ENCODE peak calls at places on chromosomes 16 and 17, in seven cellular contexts. One of them, this sample, is unnamed.

GRCh38 chr17:39903158-39903884 is 15.1 kb downstream of the GSDMB start:
- DNase-seq in colonic mucosa: no peak
- DNase-seq in SK-N-MC: no peak
- DNase-seq in mammary epithelial cell: no peak
- DNase-seq in NT2/D1: no peak
- DNase-seq in mesendoderm: no peak
- DNase-seq in neuronal stem cell: no peak
- DNase-seq in this sample: no peak

GRCh38 chr17:39966771-39967170 is 4.0 kb downstream of the GSDMA start:
- DNase-seq in neuronal stem cell: no peak
- DNase-seq in colonic mucosa: no peak
- DNase-seq in mesendoderm: no peak
- DNase-seq in mammary epithelial cell: no peak
- DNase-seq in NT2/D1: no peak
- DNase-seq in SK-N-MC: no peak
- DNase-seq in this sample: no peak

GRCh38 chr16:11946433-11946832 is 4.6 kb upstream of the NPIPB2 start:
- DNase-seq in NT2/D1: no peak
- DNase-seq in mesendoderm: no peak
- DNase-seq in mammary epithelial cell: no peak
- DNase-seq in SK-N-MC: no peak
- DNase-seq in colonic mucosa: no peak
- DNase-seq in neuronal stem cell: no peak
- DNase-seq in this sample: no peak

GRCh38 chr16:87169509-87169985 is 147.6 kb downstream of the C16orf95 start:
- DNase-seq in neuronal stem cell: no peak
- DNase-seq in colonic mucosa: no peak
- DNase-seq in NT2/D1: no peak
- DNase-seq in mammary epithelial cell: no peak
- DNase-seq in mesendoderm: no peak
- DNase-seq in SK-N-MC: no peak
- DNase-seq in this sample: no peak

GRCh38 chr17:10513284-10514067 is 4.9 kb downstream of the MYH1 start:
- DNase-seq in mammary epithelial cell: no peak
- DNase-seq in SK-N-MC: no peak
- DNase-seq in neuronal stem cell: no peak
- DNase-seq in NT2/D1: no peak
- DNase-seq in colonic mucosa: no peak
- DNase-seq in mesendoderm: no peak
- DNase-seq in this sample: no peak

GRCh38 chr16:82995927-82996441 is 369.2 kb downstream of the CDH13 start:
- DNase-seq in colonic mucosa: peak
- DNase-seq in NT2/D1: no peak
- DNase-seq in neuronal stem cell: no peak
- DNase-seq in mammary epithelial cell: peak
- DNase-seq in mesendoderm: no peak
- DNase-seq in SK-N-MC: no peak
- DNase-seq in this sample: no peak

GRCh38 chr16:21268236-21268635 is 9.9 kb downstream of the CRYM start:
- DNase-seq in mammary epithelial cell: no peak
- DNase-seq in mesendoderm: no peak
- DNase-seq in SK-N-MC: no peak
- DNase-seq in colonic mucosa: peak
- DNase-seq in neuronal stem cell: no peak
- DNase-seq in NT2/D1: no peak
- DNase-seq in this sample: no peak

GRCh38 chr16:67720236-67720635 is 1.1 kb upstream of the GFOD2 start:
- DNase-seq in NT2/D1: no peak
- DNase-seq in colonic mucosa: no peak
- DNase-seq in mammary epithelial cell: no peak
- DNase-seq in SK-N-MC: no peak
- DNase-seq in neuronal stem cell: no peak
- DNase-seq in mesendoderm: no peak
- DNase-seq in this sample: peak

GRCh38 chr16:28873543-28874201 is 4.6 kb upstream of the ATP2A1 start:
- DNase-seq in mammary epithelial cell: no peak
- DNase-seq in colonic mucosa: no peak
- DNase-seq in mesendoderm: no peak
- DNase-seq in NT2/D1: no peak
- DNase-seq in neuronal stem cell: no peak
- DNase-seq in SK-N-MC: no peak
- DNase-seq in this sample: peak

GRCh38 chr16:30615358-30616076 is 5.3 kb upstream of the ZNF689 start:
- DNase-seq in mammary epithelial cell: no peak
- DNase-seq in mesendoderm: peak
- DNase-seq in SK-N-MC: no peak
- DNase-seq in colonic mucosa: peak
- DNase-seq in neuronal stem cell: peak
- DNase-seq in NT2/D1: peak
- DNase-seq in this sample: peak

GRCh38 chr17:50956750-50957523 is 90.8 kb upstream of the TOB1 start:
- DNase-seq in colonic mucosa: peak
- DNase-seq in NT2/D1: peak
- DNase-seq in neuronal stem cell: no peak
- DNase-seq in mesendoderm: peak
- DNase-seq in mammary epithelial cell: peak
- DNase-seq in SK-N-MC: peak
- DNase-seq in this sample: peak

GRCh38 chr17:19306160-19307111 is 56.1 kb downstream of the B9D1 start:
- DNase-seq in SK-N-MC: no peak
- DNase-seq in mammary epithelial cell: no peak
- DNase-seq in neuronal stem cell: no peak
- DNase-seq in colonic mucosa: no peak
- DNase-seq in NT2/D1: no peak
- DNase-seq in mesendoderm: no peak
- DNase-seq in this sample: no peak

GRCh38 chr17:42167807-42168206 is 13.0 kb upstream of the RAB5C start:
- DNase-seq in mammary epithelial cell: no peak
- DNase-seq in mesendoderm: no peak
- DNase-seq in SK-N-MC: no peak
- DNase-seq in neuronal stem cell: no peak
- DNase-seq in colonic mucosa: no peak
- DNase-seq in NT2/D1: no peak
- DNase-seq in this sample: no peak

GRCh38 chr17:44308865-44309264 is 464 bp downstream of the RUNDC3A start:
- DNase-seq in SK-N-MC: no peak
- DNase-seq in mesendoderm: no peak
- DNase-seq in NT2/D1: no peak
- DNase-seq in neuronal stem cell: no peak
- DNase-seq in mammary epithelial cell: no peak
- DNase-seq in colonic mucosa: no peak
- DNase-seq in this sample: no peak

GRCh38 chr17:44310188-44310587 is 1.8 kb downstream of the RUNDC3A start:
- DNase-seq in mammary epithelial cell: no peak
- DNase-seq in colonic mucosa: no peak
- DNase-seq in NT2/D1: no peak
- DNase-seq in SK-N-MC: no peak
- DNase-seq in neuronal stem cell: no peak
- DNase-seq in mesendoderm: no peak
- DNase-seq in this sample: no peak

GRCh38 chr17:44309472-44309871 is 1.1 kb downstream of the RUNDC3A start:
- DNase-seq in neuronal stem cell: no peak
- DNase-seq in mammary epithelial cell: peak
- DNase-seq in mesendoderm: peak
- DNase-seq in NT2/D1: no peak
- DNase-seq in colonic mucosa: no peak
- DNase-seq in SK-N-MC: no peak
- DNase-seq in this sample: no peak

GRCh38 chr17:44307387-44308186 is 814 bp upstream of the RUNDC3A start:
- DNase-seq in SK-N-MC: no peak
- DNase-seq in mesendoderm: peak
- DNase-seq in NT2/D1: peak
- DNase-seq in mammary epithelial cell: peak
- DNase-seq in neuronal stem cell: no peak
- DNase-seq in colonic mucosa: no peak
- DNase-seq in this sample: peak

DNA sequence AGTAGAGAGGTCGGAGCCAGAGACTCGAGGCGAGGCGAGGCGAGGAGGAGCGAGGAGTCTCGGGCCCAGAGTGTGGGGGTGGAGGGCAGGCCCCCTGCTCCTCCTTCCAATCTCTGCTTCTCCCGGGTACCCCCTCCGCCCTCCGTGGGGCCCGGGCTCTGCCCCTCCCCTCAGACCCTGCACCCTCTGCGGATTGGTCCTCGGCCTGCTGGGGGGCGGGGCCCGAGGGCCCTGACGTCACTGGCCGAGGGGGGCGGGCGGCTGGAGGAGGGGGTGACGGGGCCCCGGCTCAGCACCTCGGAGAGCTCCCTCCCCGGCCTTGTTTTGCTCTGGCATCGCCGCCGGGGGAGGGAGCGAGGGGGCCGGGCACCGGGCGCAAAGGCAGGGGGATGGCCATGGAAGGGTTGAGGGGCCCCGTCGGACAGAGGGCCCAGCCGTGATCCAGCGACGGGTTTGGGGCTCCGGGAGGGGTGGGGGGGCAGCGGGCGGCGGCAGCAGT is at the start of gene RUNDC3A:
- DNase-seq in neuronal stem cell: peak
- DNase-seq in colonic mucosa: peak
- DNase-seq in mesendoderm: peak
- DNase-seq in NT2/D1: peak
- DNase-seq in SK-N-MC: no peak
- DNase-seq in mammary epithelial cell: peak
- DNase-seq in this sample: peak
- H3K9ac ChIP-seq in neuronal stem cell: peak
- H3K9ac ChIP-seq in colonic mucosa: no peak
- H3K9ac ChIP-seq in mesendoderm: peak
- H3K9ac ChIP-seq in NT2/D1: peak
- H3K9ac ChIP-seq in SK-N-MC: no peak
- H3K9ac ChIP-seq in mammary epithelial cell: no peak
- H3K9ac ChIP-seq in this sample: no peak

DNA sequence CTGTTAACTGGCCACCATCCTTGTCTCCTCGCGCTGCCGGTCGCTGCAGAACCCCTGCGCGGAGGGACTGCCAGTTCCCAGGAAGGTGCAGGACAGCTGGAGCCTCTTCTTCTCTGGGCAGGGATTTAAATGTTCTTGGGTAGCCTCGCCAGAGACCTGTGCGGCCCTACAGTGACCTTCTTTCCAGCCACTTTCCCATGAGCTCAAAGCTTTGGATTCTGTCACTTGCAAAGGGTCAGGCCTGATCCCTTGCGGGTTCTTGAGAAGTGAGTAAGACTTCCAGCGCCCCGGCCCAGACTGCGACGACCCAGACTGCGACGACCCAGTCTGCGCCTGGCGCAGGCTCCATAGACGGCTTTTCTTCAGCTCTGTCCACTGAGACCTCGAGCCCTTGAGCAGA is 1.4 kb upstream of the SLFN5 start:
- DNase-seq in mesendoderm: peak
- DNase-seq in NT2/D1: no peak
- DNase-seq in colonic mucosa: no peak
- DNase-seq in neuronal stem cell: no peak
- DNase-seq in mammary epithelial cell: no peak
- DNase-seq in SK-N-MC: no peak
- DNase-seq in this sample: no peak
- H3K4me3 ChIP-seq in mesendoderm: no peak
- H3K4me3 ChIP-seq in NT2/D1: peak
- H3K4me3 ChIP-seq in colonic mucosa: peak
- H3K4me3 ChIP-seq in neuronal stem cell: no peak
- H3K4me3 ChIP-seq in mammary epithelial cell: peak
- H3K4me3 ChIP-seq in SK-N-MC: no peak
- H3K4me3 ChIP-seq in this sample: peak

DNA sequence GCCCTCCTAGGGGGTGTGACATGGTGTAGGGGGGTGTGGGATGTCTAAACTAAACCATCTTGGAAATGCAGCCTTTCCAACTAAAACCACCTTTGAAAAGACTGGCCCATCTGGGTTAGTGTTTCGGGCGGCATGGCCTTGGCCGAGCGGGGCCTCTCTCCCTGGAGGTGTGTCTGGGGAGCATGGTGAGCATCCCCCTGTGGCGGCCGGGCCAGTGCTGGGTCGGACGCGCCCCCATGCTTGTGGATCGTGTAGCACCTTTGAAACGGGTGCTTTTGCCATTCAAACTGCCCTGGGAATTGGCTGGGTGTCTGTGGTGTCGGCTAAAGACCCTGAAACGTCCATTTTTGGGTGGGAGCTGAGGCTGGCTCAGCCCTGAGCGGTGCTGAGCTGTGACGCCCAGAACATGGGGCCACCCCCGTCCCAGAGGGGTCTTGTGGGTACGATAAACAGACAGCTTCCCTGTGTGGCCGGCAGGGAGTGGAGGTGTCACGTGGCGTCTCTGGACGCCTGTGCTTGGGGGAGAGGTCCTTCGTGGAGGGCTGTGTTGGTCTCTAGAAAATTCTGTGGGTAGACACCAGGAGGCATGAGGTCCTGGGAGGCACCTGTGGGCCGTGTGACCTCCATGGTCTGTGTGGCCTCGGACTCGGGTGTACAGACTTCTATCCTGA is 6.3 kb downstream of the METRNL start:
- DNase-seq in mammary epithelial cell: no peak
- DNase-seq in colonic mucosa: no peak
- DNase-seq in neuronal stem cell: no peak
- DNase-seq in SK-N-MC: no peak
- DNase-seq in NT2/D1: no peak
- DNase-seq in mesendoderm: no peak
- DNase-seq in this sample: no peak
- H3K9ac ChIP-seq in mammary epithelial cell: no peak
- H3K9ac ChIP-seq in colonic mucosa: no peak
- H3K9ac ChIP-seq in neuronal stem cell: no peak
- H3K9ac ChIP-seq in SK-N-MC: no peak
- H3K9ac ChIP-seq in NT2/D1: no peak
- H3K9ac ChIP-seq in mesendoderm: no peak
- H3K9ac ChIP-seq in this sample: no peak

DNA sequence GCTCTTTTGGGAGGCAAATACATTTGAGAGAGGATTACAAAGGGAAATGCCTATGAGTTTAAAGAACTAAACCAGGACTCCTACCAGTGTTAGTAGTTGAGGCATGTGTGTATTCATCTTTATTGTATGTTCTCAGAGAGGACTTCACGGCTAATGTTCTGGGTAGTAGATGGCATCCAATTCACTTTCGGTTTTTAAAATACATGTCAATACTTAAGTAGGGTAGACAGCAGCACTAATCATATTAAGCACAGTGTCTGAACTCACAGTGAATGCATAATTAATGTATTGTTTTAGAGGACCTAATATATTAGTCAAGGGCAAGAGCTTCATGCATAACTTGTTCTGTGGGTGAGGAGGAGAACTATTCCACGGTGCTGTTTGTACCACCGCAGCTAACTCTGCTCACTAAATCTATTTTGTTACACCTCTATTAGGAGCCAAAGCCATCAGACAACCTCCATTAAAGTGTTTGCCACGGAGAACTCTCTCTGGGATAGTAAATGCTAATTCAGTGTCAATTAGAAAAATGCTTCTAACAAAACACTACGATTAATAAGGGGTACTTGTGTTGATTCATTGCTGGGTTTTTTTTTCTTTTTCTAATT is 56.3 kb downstream of the COX10 start:
- DNase-seq in mammary epithelial cell: no peak
- DNase-seq in SK-N-MC: no peak
- DNase-seq in neuronal stem cell: no peak
- DNase-seq in NT2/D1: no peak
- DNase-seq in colonic mucosa: no peak
- DNase-seq in mesendoderm: no peak
- DNase-seq in this sample: no peak
- H3K4me3 ChIP-seq in mammary epithelial cell: no peak
- H3K4me3 ChIP-seq in SK-N-MC: no peak
- H3K4me3 ChIP-seq in neuronal stem cell: no peak
- H3K4me3 ChIP-seq in NT2/D1: no peak
- H3K4me3 ChIP-seq in colonic mucosa: no peak
- H3K4me3 ChIP-seq in mesendoderm: no peak
- H3K4me3 ChIP-seq in this sample: no peak